ENCODE peak calls at places on chromosomes 3 and 15, in seven cellular contexts. R, Y, S, I, O, Z and J are unnamed samples.
A peak's percentile ranks its signal among the peaks of the same experiment; 100 is the strongest.

GRCh38 chr3:72338082-72338941 is 509.9 kb downstream of the SHQ1 start:
- DNase-seq in Y (no peak), R (no peak), O (no peak), I (no peak), S (no peak), Z (no peak), J (peak; percentile 21)

GRCh38 chr3:5891721-5892120 is 704.2 kb downstream of the EDEM1 start:
- DNase-seq in Y (no peak), R (peak; percentile 35), O (no peak), S (peak; percentile 69), I (no peak), Z (no peak), J (no peak)

GRCh38 chr3:88742066-88742465 is 365.4 kb upstream of the EPHA3 start:
- DNase-seq in Y (no peak), I (no peak), Z (peak; percentile 5), R (no peak), S (peak; percentile 79), O (no peak), J (no peak)

GRCh38 chr3:116444819-116445290 is 432 bp downstream of the LSAMP start:
- DNase-seq in Z (no peak), S (no peak), I (no peak), O (peak; percentile 61), R (no peak), Y (no peak), J (no peak)

GRCh38 chr15:23857028-23857641 is 170.0 kb upstream of the NDN start:
- DNase-seq in S (peak; percentile 20), I (peak; percentile 61), R (no peak), Z (peak; percentile 51), Y (no peak), O (peak; percentile 71), J (peak; percentile 3)

GRCh38 chr15:76431936-76432335 is 95.4 kb downstream of the ISL2 start:
- DNase-seq in I (no peak), Z (no peak), Y (no peak), R (no peak), S (peak; percentile 16), O (no peak), J (peak; percentile 7)

GRCh38 chr3:42698911-42699230 is 3.7 kb downstream of the HHATL start:
- DNase-seq in R (peak; percentile 9), O (peak; percentile 35), S (no peak), Z (no peak), Y (no peak), I (no peak), J (no peak)

GRCh38 chr3:1380926-1381646 is 288.3 kb downstream of the CNTN6 start:
- DNase-seq in O (no peak), Z (no peak), S (no peak), I (peak; percentile 5), Y (no peak), R (peak; percentile 1), J (no peak)

GRCh38 chr3:158770254-158771017 is 31.4 kb upstream of the MFSD1 start:
- DNase-seq in Y (no peak), Z (peak; percentile 66), R (no peak), O (no peak), S (peak; percentile 81), I (no peak), J (peak; percentile 91)

DNA sequence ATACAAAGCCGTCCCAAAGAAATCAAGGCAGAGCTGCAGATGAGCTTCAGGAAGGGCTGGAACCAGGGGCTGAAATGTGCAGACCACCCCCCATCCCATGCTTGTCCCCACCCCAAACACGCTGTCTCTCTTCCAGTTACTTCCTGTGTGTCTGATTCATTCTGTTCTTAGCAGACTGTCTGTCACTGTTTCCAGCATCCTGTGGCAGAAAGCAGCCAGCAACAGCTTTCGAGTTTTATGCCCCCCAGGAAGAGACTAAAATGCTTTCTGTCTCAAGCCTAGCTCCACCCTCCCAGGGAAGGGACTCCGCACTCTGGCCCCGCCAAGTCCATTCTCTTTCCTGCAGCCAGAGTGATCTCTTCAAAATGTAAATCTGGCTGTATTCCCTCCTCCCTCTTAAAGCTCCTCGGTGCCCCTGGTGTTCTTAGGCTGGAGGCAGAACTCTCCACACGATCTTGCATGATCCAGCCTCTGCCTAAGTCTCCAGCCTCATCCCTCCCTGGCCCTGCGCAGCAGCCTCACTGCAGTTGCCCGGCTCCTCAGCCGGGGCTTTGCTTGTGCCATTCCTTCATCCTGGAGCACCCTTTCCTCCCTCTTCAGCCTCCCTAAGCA is 41.5 kb downstream of the HRH1 start:
- DNase-seq in Z (peak; percentile 66), O (no peak), S (peak; percentile 79), I (no peak), Y (no peak), R (no peak), J (no peak)
- H3K4me3 ChIP-seq in Z (peak overlapping the region; percentile 3), O (no peak overlapping the region), S (peak overlapping the region; percentile 10), I (no peak overlapping the region), Y (no peak overlapping the region), R (no peak overlapping the region), J (peak overlapping the region; percentile 28)

DNA sequence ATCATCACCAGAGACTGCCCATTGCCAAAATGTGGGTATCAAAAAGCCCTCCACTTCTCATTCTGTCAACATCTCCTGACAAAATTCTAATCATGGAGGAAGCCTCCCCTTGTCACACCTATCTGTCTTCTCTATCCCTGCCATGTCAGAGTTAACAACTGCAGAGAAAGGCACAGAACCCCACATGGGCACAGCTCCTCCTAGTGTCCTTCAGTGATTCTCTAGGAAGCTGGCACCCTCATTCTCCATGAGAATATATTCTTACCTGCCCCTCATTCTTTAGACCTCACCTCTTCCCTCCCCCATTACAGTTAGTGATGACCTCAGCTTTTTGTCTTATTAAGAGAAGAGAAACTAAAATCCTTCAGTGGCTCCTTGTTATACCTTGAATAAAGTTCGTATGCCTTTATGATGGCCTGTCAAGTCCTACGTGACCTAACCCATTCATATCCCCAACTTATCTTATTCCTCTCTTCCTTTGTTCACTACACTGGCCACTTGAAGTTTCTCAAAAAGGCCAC is 44.6 kb downstream of the NME9 start:
- DNase-seq in Y (no peak), Z (no peak), R (no peak), S (no peak), I (no peak), O (peak; percentile 38), J (no peak)
- TF ChIP-seq CTCF in Y (no peak), Z (peak; percentile 21), R (no peak), S (peak; percentile 18), I (no peak), O (peak; percentile 26), J (peak; percentile 4)

GRCh38 chr3:124886168-124887051 is 755 bp downstream of the ITGB5 start:
- DNase-seq in Y (peak; percentile 57), S (peak; percentile 47), I (no peak), Z (peak; percentile 47), R (peak; percentile 51), O (peak; percentile 70), J (peak; percentile 76)

GRCh38 chr3:124883766-124884473 is 3.2 kb downstream of the ITGB5 start:
- DNase-seq in O (no peak), S (peak; percentile 27), Y (no peak), I (no peak), R (no peak), Z (no peak), J (no peak)

GRCh38 chr3:124887177-124887995 is at the start of gene ITGB5:
- DNase-seq in I (peak; percentile 66), Y (peak; percentile 77), O (peak; percentile 87), R (peak; percentile 65), S (peak; percentile 82), Z (peak; percentile 83), J (peak; percentile 92)

GRCh38 chr3:124887996-124888298 is 782 bp upstream of the ITGB5 start:
- DNase-seq in Z (no peak), I (no peak), Y (no peak), S (no peak), R (no peak), O (no peak), J (no peak)

DNA sequence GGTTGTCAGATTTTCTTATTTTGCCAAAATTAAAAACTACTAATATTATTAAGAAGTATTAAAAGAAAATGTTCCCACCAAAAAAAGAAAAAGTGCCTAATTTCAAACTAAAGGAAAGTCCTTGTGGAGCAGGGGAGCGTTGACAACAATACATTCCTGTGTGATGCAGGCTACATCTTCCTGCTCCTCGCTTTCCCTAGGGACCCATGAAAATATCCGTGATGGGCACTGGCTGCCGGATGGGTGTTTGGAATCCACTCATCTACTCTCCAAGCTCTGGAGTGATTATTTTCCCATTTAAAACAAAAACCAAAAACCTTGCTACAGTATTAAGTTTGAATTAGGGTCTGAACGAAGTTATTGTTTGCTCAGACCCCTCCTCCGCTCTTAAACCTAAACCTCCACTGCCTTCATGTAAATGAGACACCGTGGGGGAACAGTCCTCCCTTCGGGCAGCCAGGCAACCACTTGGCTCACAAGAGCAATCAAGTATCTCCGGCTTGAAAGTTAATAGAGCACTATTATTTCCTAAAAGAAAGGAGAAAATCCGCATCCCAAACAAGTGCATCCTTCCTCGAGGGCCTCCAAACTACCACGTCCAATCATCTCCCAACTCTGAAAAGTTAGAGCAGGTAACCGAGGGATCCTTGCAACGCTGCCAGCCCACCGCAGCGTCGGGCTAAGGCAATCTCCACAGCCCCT is 1.5 kb downstream of the ITGB5 start:
- DNase-seq in Y (no peak), O (no peak), S (peak; percentile 43), I (no peak), Z (peak; percentile 33), R (no peak), J (no peak)
- H3K4me3 ChIP-seq in Y (peak overlapping the region; percentile 64), O (peak overlapping the region; percentile 54), S (peak overlapping the region; percentile 63), I (peak overlapping the region; percentile 77), Z (peak overlapping the region; percentile 67), R (no peak overlapping the region), J (peak overlapping the region; percentile 61)

GRCh38 chr15:86183765-86184491 is 104.3 kb downstream of the AGBL1 start:
- DNase-seq in O (no peak), R (no peak), I (no peak), S (no peak), Y (no peak), Z (no peak), J (no peak)

DNA sequence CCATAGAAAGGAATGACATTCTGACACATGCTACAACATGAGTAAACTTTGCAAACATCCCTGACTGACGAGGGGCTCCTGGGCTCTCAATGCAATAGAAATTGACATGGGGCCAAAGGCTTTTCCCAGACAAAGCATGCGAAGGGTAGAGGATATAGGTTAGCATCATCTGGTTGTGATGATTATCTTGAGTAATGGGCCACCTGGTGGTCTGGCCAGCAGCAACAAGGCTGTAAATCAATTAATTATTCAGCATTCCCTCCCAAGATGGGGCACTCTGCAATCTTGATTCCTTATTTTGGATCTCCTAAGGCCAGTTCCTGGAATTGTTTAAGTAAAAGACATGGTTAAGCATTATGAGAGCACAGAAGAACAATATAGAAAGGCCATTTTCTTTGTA is 99.2 kb downstream of the AGBL1 start:
- DNase-seq in Y (no peak), O (no peak), I (no peak), R (no peak), Z (no peak), S (no peak), J (no peak)
- TF ChIP-seq CTCF in Y (no peak), O (peak; percentile 58), I (no peak), R (no peak), Z (no peak), S (no peak), J (no peak)

GRCh38 chr3:193972816-193973215 is 163.1 kb upstream of the HES1 start:
- DNase-seq in S (peak; percentile 87), Y (no peak), R (no peak), I (no peak), O (no peak), Z (no peak), J (no peak)

GRCh38 chr3:193977622-193978021 is 158.3 kb upstream of the HES1 start:
- DNase-seq in S (no peak), I (no peak), Z (no peak), Y (peak; percentile 55), R (no peak), O (no peak), J (no peak)

GRCh38 chr3:193974147-193974546 is 161.8 kb upstream of the HES1 start:
- DNase-seq in I (no peak), S (peak; percentile 93), R (no peak), Y (peak; percentile 44), Z (peak; percentile 21), O (no peak), J (peak; percentile 49)

GRCh38 chr3:193975072-193975535 is 160.8 kb upstream of the HES1 start:
- DNase-seq in I (no peak), S (no peak), O (peak; percentile 59), Y (no peak), Z (no peak), R (no peak), J (no peak)

GRCh38 chr3:193974591-193974990 is 161.4 kb upstream of the HES1 start:
- DNase-seq in R (no peak), Y (no peak), Z (no peak), I (no peak), O (no peak), S (no peak), J (no peak)
- H3K4me3 ChIP-seq in R (no peak overlapping the region), Y (no peak overlapping the region), Z (no peak overlapping the region), I (no peak overlapping the region), O (no peak overlapping the region), S (no peak overlapping the region), J (no peak overlapping the region)